ENCODE peak calls at places on chromosomes 6 and 20, in eight cellular contexts. One of them, this sample, is unnamed.

GRCh38 chr20:57501461-57502330 is 23.2 kb downstream of the CTCFL start:
- DNase-seq in breast epithelium: no peak
- DNase-seq in nephron progenitor cell: no peak
- DNase-seq in AG04450: no peak
- DNase-seq in GM06990: no peak
- DNase-seq in psoas muscle: no peak
- DNase-seq in neural crest cell: no peak
- DNase-seq in astrocyte: no peak
- DNase-seq in this sample: no peak

GRCh38 chr6:103002282-103002681 is 1608.8 kb downstream of the GRIK2 start:
- DNase-seq in breast epithelium: no peak
- DNase-seq in nephron progenitor cell: no peak
- DNase-seq in AG04450: no peak
- DNase-seq in GM06990: no peak
- DNase-seq in psoas muscle: no peak
- DNase-seq in neural crest cell: no peak
- DNase-seq in astrocyte: no peak
- DNase-seq in this sample: no peak

GRCh38 chr6:155080876-155081845 is 86.0 kb downstream of the TIAM2 start:
- DNase-seq in breast epithelium: no peak
- DNase-seq in nephron progenitor cell: no peak
- DNase-seq in AG04450: no peak
- DNase-seq in GM06990: no peak
- DNase-seq in psoas muscle: no peak
- DNase-seq in neural crest cell: no peak
- DNase-seq in astrocyte: peak; percentile 97
- DNase-seq in this sample: no peak

GRCh38 chr6:104642871-104643270 is 216.8 kb downstream of the HACE1 start:
- DNase-seq in breast epithelium: no peak
- DNase-seq in nephron progenitor cell: no peak
- DNase-seq in AG04450: no peak
- DNase-seq in GM06990: no peak
- DNase-seq in psoas muscle: no peak
- DNase-seq in neural crest cell: no peak
- DNase-seq in astrocyte: peak; percentile 29
- DNase-seq in this sample: no peak

GRCh38 chr20:46767127-46767761 is 57.8 kb downstream of the SLC2A10 start:
- DNase-seq in breast epithelium: no peak
- DNase-seq in nephron progenitor cell: peak; percentile 55
- DNase-seq in AG04450: no peak
- DNase-seq in GM06990: no peak
- DNase-seq in psoas muscle: no peak
- DNase-seq in neural crest cell: peak; percentile 16
- DNase-seq in astrocyte: no peak
- DNase-seq in this sample: no peak

GRCh38 chr20:45905505-45906079 is 6.4 kb downstream of the PLTP start:
- DNase-seq in breast epithelium: no peak
- DNase-seq in nephron progenitor cell: no peak
- DNase-seq in AG04450: no peak
- DNase-seq in GM06990: no peak
- DNase-seq in psoas muscle: no peak
- DNase-seq in neural crest cell: no peak
- DNase-seq in astrocyte: peak; percentile 84
- DNase-seq in this sample: no peak

GRCh38 chr6:101738481-101738880 is 345.0 kb downstream of the GRIK2 start:
- DNase-seq in breast epithelium: no peak
- DNase-seq in nephron progenitor cell: no peak
- DNase-seq in AG04450: no peak
- DNase-seq in GM06990: no peak
- DNase-seq in psoas muscle: no peak
- DNase-seq in neural crest cell: no peak
- DNase-seq in astrocyte: no peak
- DNase-seq in this sample: no peak

GRCh38 chr6:109260126-109260525 is 122.1 kb downstream of the CD164 start:
- DNase-seq in breast epithelium: no peak
- DNase-seq in nephron progenitor cell: no peak
- DNase-seq in AG04450: peak; percentile 8
- DNase-seq in GM06990: no peak
- DNase-seq in psoas muscle: no peak
- DNase-seq in neural crest cell: no peak
- DNase-seq in astrocyte: peak; percentile 56
- DNase-seq in this sample: no peak

GRCh38 chr6:83868639-83869038 is 9.2 kb downstream of the CYB5R4 start:
- DNase-seq in breast epithelium: no peak
- DNase-seq in nephron progenitor cell: no peak
- DNase-seq in AG04450: no peak
- DNase-seq in GM06990: no peak
- DNase-seq in psoas muscle: no peak
- DNase-seq in neural crest cell: no peak
- DNase-seq in astrocyte: peak; percentile 80
- DNase-seq in this sample: no peak

GRCh38 chr6:108343894-108344293 is 49.0 kb downstream of the AFG1L start:
- DNase-seq in breast epithelium: no peak
- DNase-seq in nephron progenitor cell: no peak
- DNase-seq in AG04450: no peak
- DNase-seq in GM06990: no peak
- DNase-seq in psoas muscle: no peak
- DNase-seq in neural crest cell: no peak
- DNase-seq in astrocyte: no peak
- DNase-seq in this sample: no peak

GRCh38 chr6:102736941-102737368 is 1343.4 kb downstream of the GRIK2 start:
- DNase-seq in breast epithelium: no peak
- DNase-seq in nephron progenitor cell: no peak
- DNase-seq in AG04450: peak; percentile 32
- DNase-seq in GM06990: no peak
- DNase-seq in psoas muscle: no peak
- DNase-seq in neural crest cell: no peak
- DNase-seq in astrocyte: peak; percentile 71
- DNase-seq in this sample: no peak

GRCh38 chr6:40957616-40958492 is 81.2 kb downstream of the UNC5CL start:
- DNase-seq in breast epithelium: no peak
- DNase-seq in nephron progenitor cell: no peak
- DNase-seq in AG04450: peak; percentile 46
- DNase-seq in GM06990: no peak
- DNase-seq in psoas muscle: no peak
- DNase-seq in neural crest cell: no peak
- DNase-seq in astrocyte: peak; percentile 91
- DNase-seq in this sample: peak; percentile 31

GRCh38 chr6:144314562-144314961 is 29.4 kb downstream of the UTRN start:
- DNase-seq in breast epithelium: no peak
- DNase-seq in nephron progenitor cell: no peak
- DNase-seq in AG04450: no peak
- DNase-seq in GM06990: no peak
- DNase-seq in psoas muscle: no peak
- DNase-seq in neural crest cell: no peak
- DNase-seq in astrocyte: no peak
- DNase-seq in this sample: no peak

GRCh38 chr20:52179331-52180166 is 12.0 kb downstream of the ZFP64 start:
- DNase-seq in breast epithelium: no peak
- DNase-seq in nephron progenitor cell: no peak
- DNase-seq in AG04450: no peak
- DNase-seq in GM06990: peak; percentile 77
- DNase-seq in psoas muscle: no peak
- DNase-seq in neural crest cell: no peak
- DNase-seq in astrocyte: no peak
- DNase-seq in this sample: no peak

GRCh38 chr20:3766832-3767433 is 620 bp downstream of the ADISSP start:
- DNase-seq in breast epithelium: no peak
- DNase-seq in nephron progenitor cell: peak; percentile 37
- DNase-seq in AG04450: no peak
- DNase-seq in GM06990: no peak
- DNase-seq in psoas muscle: no peak
- DNase-seq in neural crest cell: no peak
- DNase-seq in astrocyte: no peak
- DNase-seq in this sample: no peak

GRCh38 chr6:15465212-15465611 is 197.6 kb downstream of the DTNBP1 start:
- DNase-seq in breast epithelium: no peak
- DNase-seq in nephron progenitor cell: no peak
- DNase-seq in AG04450: no peak
- DNase-seq in GM06990: no peak
- DNase-seq in psoas muscle: no peak
- DNase-seq in neural crest cell: no peak
- DNase-seq in astrocyte: no peak
- DNase-seq in this sample: no peak

GRCh38 chr6:132569170-132569569 is 952 bp upstream of the TAAR6 start:
- DNase-seq in breast epithelium: no peak
- DNase-seq in nephron progenitor cell: no peak
- DNase-seq in AG04450: no peak
- DNase-seq in GM06990: no peak
- DNase-seq in psoas muscle: no peak
- DNase-seq in neural crest cell: no peak
- DNase-seq in astrocyte: no peak
- DNase-seq in this sample: no peak

GRCh38 chr6:73017473-73017872 is 207.8 kb downstream of the KHDC1L start:
- DNase-seq in breast epithelium: no peak
- DNase-seq in nephron progenitor cell: no peak
- DNase-seq in AG04450: no peak
- DNase-seq in GM06990: no peak
- DNase-seq in psoas muscle: no peak
- DNase-seq in neural crest cell: no peak
- DNase-seq in astrocyte: no peak
- DNase-seq in this sample: no peak

GRCh38 chr6:159012201-159012600 is 12.2 kb upstream of the RSPH3 start:
- DNase-seq in breast epithelium: no peak
- DNase-seq in nephron progenitor cell: no peak
- DNase-seq in AG04450: no peak
- DNase-seq in GM06990: no peak
- DNase-seq in psoas muscle: no peak
- DNase-seq in neural crest cell: no peak
- DNase-seq in astrocyte: peak; percentile 81
- DNase-seq in this sample: no peak

GRCh38 chr6:159004592-159004991 is 4.6 kb upstream of the RSPH3 start:
- DNase-seq in breast epithelium: no peak
- DNase-seq in nephron progenitor cell: no peak
- DNase-seq in AG04450: no peak
- DNase-seq in GM06990: no peak
- DNase-seq in psoas muscle: no peak
- DNase-seq in neural crest cell: no peak
- DNase-seq in astrocyte: no peak
- DNase-seq in this sample: no peak

GRCh38 chr6:159013229-159013628 is 13.2 kb upstream of the RSPH3 start:
- DNase-seq in breast epithelium: no peak
- DNase-seq in nephron progenitor cell: no peak
- DNase-seq in AG04450: no peak
- DNase-seq in GM06990: no peak
- DNase-seq in psoas muscle: no peak
- DNase-seq in neural crest cell: no peak
- DNase-seq in astrocyte: peak; percentile 89
- DNase-seq in this sample: no peak

GRCh38 chr6:159007510-159007909 is 7.5 kb upstream of the RSPH3 start:
- DNase-seq in breast epithelium: no peak
- DNase-seq in nephron progenitor cell: no peak
- DNase-seq in AG04450: no peak
- DNase-seq in GM06990: no peak
- DNase-seq in psoas muscle: no peak
- DNase-seq in neural crest cell: no peak
- DNase-seq in astrocyte: no peak
- DNase-seq in this sample: no peak

DNA sequence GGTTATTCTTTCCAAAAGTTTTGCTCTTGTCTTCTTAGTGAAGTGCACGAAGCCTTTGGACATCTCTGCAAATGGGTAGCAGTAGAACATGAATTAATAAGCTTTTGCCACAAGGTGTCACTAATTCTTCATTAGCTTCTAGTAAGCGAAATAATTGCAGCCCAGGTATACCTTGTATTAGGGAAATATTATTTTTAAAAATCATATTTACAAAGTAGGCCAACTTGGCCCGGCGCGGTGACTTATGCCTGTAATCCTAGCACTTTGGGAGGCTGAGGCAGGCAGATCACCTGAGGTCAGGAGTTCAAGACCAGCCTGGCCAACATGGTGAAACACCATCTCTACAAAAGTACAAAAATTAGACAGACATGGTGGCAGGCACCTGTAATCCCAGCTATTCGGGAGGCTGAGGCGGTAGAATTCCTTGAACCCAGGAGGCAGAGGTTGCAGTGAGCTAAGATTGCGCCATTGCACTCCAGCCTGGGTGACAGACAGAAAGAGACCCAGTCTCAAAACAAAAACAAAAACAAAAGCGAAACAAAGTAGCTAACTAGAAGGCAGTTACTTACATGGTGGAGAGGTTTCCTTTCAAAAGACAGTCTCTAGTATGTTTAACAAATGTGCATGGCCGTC is 8.8 kb upstream of the RSPH3 start:
- DNase-seq in breast epithelium: no peak
- DNase-seq in nephron progenitor cell: no peak
- DNase-seq in AG04450: no peak
- DNase-seq in GM06990: peak; percentile 57
- DNase-seq in psoas muscle: no peak
- DNase-seq in neural crest cell: no peak
- DNase-seq in astrocyte: peak; percentile 5
- DNase-seq in this sample: no peak
- TF ChIP-seq CTCF in breast epithelium: no peak
- TF ChIP-seq CTCF in nephron progenitor cell: peak; percentile 29
- TF ChIP-seq CTCF in AG04450: peak; percentile 38
- TF ChIP-seq CTCF in GM06990: peak; percentile 27
- TF ChIP-seq CTCF in psoas muscle: peak; percentile 34
- TF ChIP-seq CTCF in neural crest cell: peak; percentile 62
- TF ChIP-seq CTCF in astrocyte: peak; percentile 27
- TF ChIP-seq CTCF in this sample: peak; percentile 16

GRCh38 chr6:26054937-26055669 is 32.1 kb upstream of the HFE start:
- DNase-seq in breast epithelium: peak; percentile 94
- DNase-seq in nephron progenitor cell: peak; percentile 76
- DNase-seq in AG04450: peak; percentile 89
- DNase-seq in GM06990: peak; percentile 87
- DNase-seq in psoas muscle: peak; percentile 86
- DNase-seq in neural crest cell: peak; percentile 63
- DNase-seq in astrocyte: peak; percentile 95
- DNase-seq in this sample: peak; percentile 89
- TF ChIP-seq CTCF in breast epithelium: peak; percentile 23
- TF ChIP-seq CTCF in nephron progenitor cell: no peak
- TF ChIP-seq CTCF in AG04450: no peak
- TF ChIP-seq CTCF in GM06990: no peak
- TF ChIP-seq CTCF in psoas muscle: no peak
- TF ChIP-seq CTCF in neural crest cell: peak; percentile 40
- TF ChIP-seq CTCF in astrocyte: no peak
- TF ChIP-seq CTCF in this sample: no peak

GRCh38 chr6:119035459-119035858 is 43.0 kb downstream of the FAM184A start:
- DNase-seq in breast epithelium: no peak
- DNase-seq in nephron progenitor cell: no peak
- DNase-seq in AG04450: no peak
- DNase-seq in GM06990: no peak
- DNase-seq in psoas muscle: no peak
- DNase-seq in neural crest cell: no peak
- DNase-seq in astrocyte: no peak
- DNase-seq in this sample: no peak
- TF ChIP-seq CTCF in breast epithelium: no peak
- TF ChIP-seq CTCF in nephron progenitor cell: no peak
- TF ChIP-seq CTCF in AG04450: no peak
- TF ChIP-seq CTCF in GM06990: no peak
- TF ChIP-seq CTCF in psoas muscle: no peak
- TF ChIP-seq CTCF in neural crest cell: no peak
- TF ChIP-seq CTCF in astrocyte: no peak
- TF ChIP-seq CTCF in this sample: no peak

DNA sequence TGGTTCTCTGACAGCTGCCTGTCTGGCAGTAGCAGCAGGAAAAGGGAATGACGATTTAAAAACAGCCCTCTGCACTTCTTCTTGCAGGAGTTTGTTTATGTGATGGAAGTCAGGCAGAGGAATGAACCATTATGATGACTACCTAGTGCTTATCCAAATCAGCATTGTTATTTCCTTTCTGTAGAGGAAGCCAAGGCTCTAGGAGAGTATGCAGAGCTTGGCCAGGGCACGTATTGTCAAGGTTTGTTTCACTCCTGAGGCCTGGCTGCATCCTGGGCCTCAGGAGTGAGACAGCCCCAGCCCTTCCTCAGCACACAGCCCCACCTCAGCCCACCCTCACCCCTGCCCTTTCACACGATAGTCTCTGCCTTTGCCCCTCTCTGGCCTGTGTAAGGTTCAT is 68.5 kb downstream of the FAM229B start:
- DNase-seq in breast epithelium: no peak
- DNase-seq in nephron progenitor cell: no peak
- DNase-seq in AG04450: no peak
- DNase-seq in GM06990: no peak
- DNase-seq in psoas muscle: no peak
- DNase-seq in neural crest cell: no peak
- DNase-seq in astrocyte: peak; percentile 62
- DNase-seq in this sample: no peak
- TF ChIP-seq CTCF in breast epithelium: no peak
- TF ChIP-seq CTCF in nephron progenitor cell: no peak
- TF ChIP-seq CTCF in AG04450: no peak
- TF ChIP-seq CTCF in GM06990: no peak
- TF ChIP-seq CTCF in psoas muscle: no peak
- TF ChIP-seq CTCF in neural crest cell: no peak
- TF ChIP-seq CTCF in astrocyte: no peak
- TF ChIP-seq CTCF in this sample: no peak

This sample was measured in AG09319.